ENCODE peak calls at places on chromosomes 4 and X, in four cellular contexts. D is stomach, Z is K562, W is heart left ventricle. I is an unnamed sample.

GRCh38 chrX:118216488-118216887 is 99.9 kb upstream of the KLHL13 start:
- DNase-seq in Z (no peak), D (peak; percentile 29), W (no peak), I (peak; percentile 37)

GRCh38 chr4:3241905-3242304 is 7.1 kb upstream of the MSANTD1 start:
- DNase-seq in W (no peak), D (no peak), Z (peak; percentile 63), I (no peak)

GRCh38 chrX:154748712-154749339 is 2.1 kb downstream of the GAB3 start:
- DNase-seq in D (no peak), W (peak; percentile 43), Z (peak; percentile 65), I (peak; percentile 36)

GRCh38 chrX:40646489-40647306 is 663 bp downstream of the CXorf38 start:
- DNase-seq in W (peak; percentile 55), D (peak; percentile 59), Z (peak; percentile 71), I (peak; percentile 58)

GRCh38 chr4:109472343-109472761 is 38.7 kb downstream of the SEC24B start:
- DNase-seq in W (no peak), D (no peak), Z (peak; percentile 20), I (no peak)

GRCh38 chr4:4912155-4912554 is 52.7 kb downstream of the MSX1 start:
- DNase-seq in W (no peak), D (no peak), Z (no peak), I (no peak)

GRCh38 chr4:186831574-186831973 is 107.9 kb upstream of the FAT1 start:
- DNase-seq in Z (no peak), W (no peak), D (no peak), I (no peak)

GRCh38 chrX:23066588-23067281 is 67.0 kb downstream of the DDX53 start:
- DNase-seq in W (no peak), D (no peak), Z (no peak), I (no peak)

GRCh38 chr4:185210102-185210981 is 944 bp downstream of the SNX25 start:
- DNase-seq in Z (peak; percentile 52), D (peak; percentile 51), W (peak; percentile 67), I (peak; percentile 56)
- TF ChIP-seq POLR2A in Z (no peak), D (no peak), W (no peak), I (peak; percentile 39)

DNA sequence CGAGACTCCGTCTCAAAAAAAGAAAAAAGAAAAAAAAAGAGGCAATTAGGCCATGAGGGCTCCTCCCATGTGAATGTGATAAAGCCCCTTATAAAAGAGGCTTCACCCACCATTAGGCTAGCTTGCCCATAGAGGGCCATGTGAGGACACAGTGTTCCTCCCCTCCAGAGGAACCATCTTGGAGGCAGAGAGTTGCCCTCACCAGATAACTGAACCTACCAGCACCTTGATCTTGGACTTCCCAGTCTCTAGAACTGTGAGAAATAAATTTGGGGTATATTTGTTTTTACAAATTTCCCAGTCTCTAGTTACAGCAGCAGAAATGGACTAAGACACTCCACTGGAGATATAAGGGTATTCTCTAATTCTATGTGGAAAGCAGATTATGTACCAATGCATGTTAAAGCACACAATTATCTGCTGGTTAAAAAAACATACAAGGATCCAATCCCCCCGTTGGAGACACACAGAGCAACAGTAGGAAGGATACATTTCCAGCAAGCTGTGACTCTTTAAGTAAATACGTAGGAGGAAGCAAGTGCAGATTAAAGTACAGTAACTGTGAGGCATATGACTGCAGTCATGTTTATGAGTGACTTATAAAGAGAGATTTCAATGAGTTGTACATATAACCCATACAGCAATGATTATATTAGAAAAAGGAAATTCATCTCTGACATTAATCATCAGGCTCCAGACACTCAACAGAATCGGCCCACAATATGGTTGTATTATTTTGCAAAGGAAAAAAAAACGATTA is 21.4 kb downstream of the SH3RF1 start:
- DNase-seq in W (no peak), Z (no peak), D (no peak), I (no peak)
- TF ChIP-seq POLR2A in W (no peak), Z (no peak), D (no peak), I (no peak)

DNA sequence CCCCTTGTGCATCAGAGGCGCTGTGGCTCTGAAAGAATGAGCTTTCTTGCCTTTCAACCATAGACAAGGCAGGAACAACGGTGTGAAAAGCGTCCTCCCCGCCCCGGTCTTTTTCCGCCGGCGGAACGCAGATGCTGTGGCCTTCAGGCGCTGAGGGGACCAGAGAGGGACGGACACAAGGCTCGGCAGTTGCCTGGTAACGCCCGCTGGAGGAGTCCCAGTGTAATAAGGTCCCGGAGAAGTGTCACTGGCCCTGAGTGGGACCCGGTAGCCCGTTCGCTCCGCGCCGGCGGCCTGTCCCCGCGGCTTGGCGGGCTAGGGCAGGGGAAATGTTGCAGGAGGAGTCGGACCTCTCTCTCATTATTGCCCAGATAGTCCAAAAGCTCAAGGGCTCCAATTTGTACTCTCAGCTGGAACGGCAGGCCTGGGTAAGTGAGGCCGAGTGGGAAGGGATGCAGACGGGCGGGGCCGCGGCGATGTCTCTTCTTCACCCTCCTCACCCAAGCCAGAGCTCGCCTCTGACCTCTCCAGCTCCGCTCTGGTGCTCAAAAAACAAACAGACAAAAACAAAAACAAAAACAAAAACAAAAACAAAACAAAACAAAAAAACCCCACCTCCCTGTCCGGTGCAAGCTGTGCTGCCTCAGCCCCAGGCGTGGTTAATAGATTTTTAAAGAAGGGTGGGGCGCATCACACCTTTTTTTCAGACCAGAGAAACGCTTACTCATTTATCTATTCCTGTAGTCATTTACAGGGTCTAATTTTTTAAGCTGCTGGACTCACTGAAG is at the start of gene TBC1D19:
- DNase-seq in Z (peak; percentile 79), W (peak; percentile 92), D (peak; percentile 91), I (peak; percentile 93)
- TF ChIP-seq POLR2A in Z (peak; percentile 60), W (no peak), D (no peak), I (peak; percentile 75)

DNA sequence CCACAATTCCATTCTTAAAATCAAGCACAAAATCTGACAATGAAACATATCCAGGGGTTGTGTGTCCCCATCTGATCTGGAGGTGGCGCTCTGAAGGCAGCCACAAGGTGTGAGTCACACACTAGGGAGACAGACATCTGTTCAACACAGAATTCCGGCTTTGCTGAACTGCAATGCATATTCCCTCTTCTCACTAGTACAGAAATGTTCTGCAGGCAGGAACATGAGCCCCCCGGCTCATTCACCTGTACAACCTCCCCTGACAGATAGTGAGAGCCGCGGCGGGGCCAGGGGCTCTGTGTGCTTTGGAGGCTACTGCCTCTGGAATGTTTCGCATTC is 41.9 kb downstream of the WDR1 start:
- DNase-seq in Z (peak; percentile 44), D (peak; percentile 19), W (no peak), I (peak; percentile 1)
- TF ChIP-seq POLR2A in Z (peak; percentile 29), D (no peak), W (no peak), I (no peak)

GRCh38 chrX:318739-319578 is at the start of gene GTPBP6:
- DNase-seq in W (peak; percentile 100), D (peak; percentile 99), Z (peak; percentile 82), I (peak; percentile 100)
- TF ChIP-seq POLR2A in W (peak; percentile 49), D (no peak), Z (peak; percentile 67), I (peak; percentile 70)

GRCh38 chrX:49921109-49921508 is 1.3 kb upstream of the CLCN5 start:
- DNase-seq in Z (peak; percentile 13), D (no peak), W (no peak), I (no peak)

GRCh38 chrX:49919617-49920016 is 2.8 kb upstream of the CLCN5 start:
- DNase-seq in D (peak; percentile 55), Z (peak; percentile 56), W (peak; percentile 58), I (peak; percentile 50)

GRCh38 chrX:49922291-49923241 is at the start of gene CLCN5:
- DNase-seq in Z (peak; percentile 86), W (peak; percentile 96), D (peak; percentile 97), I (peak; percentile 95)
- TF ChIP-seq POLR2A in Z (peak; percentile 38), W (no peak), D (no peak), I (peak; percentile 56)

GRCh38 chr4:168070903-168071302 is 21.4 kb upstream of the ANXA10 start:
- DNase-seq in W (no peak), Z (no peak), D (no peak), I (no peak)

GRCh38 chr4:168074861-168075260 is 17.5 kb upstream of the ANXA10 start:
- DNase-seq in W (no peak), D (no peak), Z (no peak), I (no peak)

GRCh38 chr4:168076989-168077725 is 15.2 kb upstream of the ANXA10 start:
- DNase-seq in W (no peak), D (peak; percentile 75), Z (peak; percentile 38), I (peak; percentile 74)

GRCh38 chr4:168071304-168071703 is 21.0 kb upstream of the ANXA10 start:
- DNase-seq in D (no peak), W (no peak), Z (no peak), I (no peak)
- TF ChIP-seq POLR2A in D (no peak), W (no peak), Z (no peak), I (no peak)

DNA sequence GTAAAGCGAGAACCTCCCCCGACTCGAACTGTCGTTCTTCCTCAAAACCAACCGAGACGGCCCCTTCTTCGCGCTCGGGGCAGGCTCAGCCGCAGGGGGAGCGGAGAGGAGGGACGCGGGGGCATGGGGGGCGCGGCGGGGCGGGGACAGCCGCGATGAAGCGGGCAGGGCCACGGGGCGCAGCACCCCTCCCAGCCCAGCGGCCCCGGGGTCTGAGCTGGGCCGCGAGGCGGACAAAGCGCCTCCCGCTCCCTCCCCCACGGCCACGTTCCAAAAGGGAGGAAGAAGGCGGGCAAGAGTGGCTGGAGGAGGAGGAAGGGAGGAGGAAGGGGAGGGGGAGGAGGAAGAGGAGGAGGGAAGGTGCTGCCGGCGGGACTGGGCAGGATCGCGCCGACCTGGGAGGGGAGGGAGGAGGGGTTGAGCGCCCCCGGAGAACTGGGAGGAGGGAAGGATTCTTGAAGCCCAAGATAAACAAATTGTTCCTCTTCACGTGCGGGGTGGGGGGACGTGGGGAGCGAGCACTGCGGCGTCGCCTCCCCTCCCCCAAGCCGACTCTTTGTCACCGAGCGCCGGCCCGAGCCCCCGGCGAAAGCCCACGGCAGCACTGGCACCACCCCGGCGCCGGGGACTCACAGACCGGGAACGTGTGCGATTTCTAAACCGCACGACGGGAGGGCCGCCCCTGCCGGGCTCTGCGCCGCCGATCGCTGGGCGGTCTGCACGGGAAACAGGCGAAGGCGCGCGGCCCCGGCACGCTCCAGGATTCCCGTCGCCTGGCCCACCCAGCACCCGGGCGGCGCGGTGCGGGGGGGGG is 2.9 kb downstream of the MAML3 start:
- DNase-seq in Z (peak; percentile 72), D (peak; percentile 88), W (peak; percentile 93), I (peak; percentile 89)
- TF ChIP-seq POLR2A in Z (no peak), D (no peak), W (no peak), I (peak; percentile 40)

GRCh38 chr4:19158451-19158850 is 1093.3 kb upstream of the SLIT2 start:
- DNase-seq in D (no peak), Z (no peak), W (no peak), I (no peak)
- TF ChIP-seq POLR2A in D (no peak), Z (no peak), W (no peak), I (no peak)

I was measured in body of pancreas.